ENCODE peak calls at places on chromosomes 13 and 19, in six cellular contexts. P is posterior cingulate gyrus, S is WTC11, B is ACHN, J is ELF-1, L is smooth muscle cell of the brain vasculature. Y is an unnamed sample.
A peak's percentile ranks its signal among the peaks of the same experiment; 100 is the strongest.

GRCh38 chr13:35818577-35819165 is 312.5 kb downstream of the DCLK1 start:
- DNase-seq in B (peak; percentile 42), J (no peak), P (no peak), S (no peak), L (no peak), Y (peak; percentile 33)

GRCh38 chr19:4268816-4269430 is 10.1 kb upstream of the SHD start:
- DNase-seq in J (no peak), B (no peak), L (no peak), S (no peak), P (no peak), Y (no peak)

GRCh38 chr19:40594657-40595077 is 6.5 kb upstream of the LTBP4 start:
- DNase-seq in L (no peak), S (no peak), J (no peak), P (no peak), B (peak; percentile 60), Y (no peak)

GRCh38 chr13:32212420-32212819 is 102.7 kb downstream of the ZAR1L start:
- DNase-seq in B (no peak), J (no peak), S (no peak), L (no peak), P (no peak), Y (no peak)

GRCh38 chr13:107138468-107138867 is 570.5 kb upstream of the ARGLU1 start:
- DNase-seq in B (no peak), P (no peak), J (no peak), L (no peak), S (no peak), Y (no peak)

GRCh38 chr13:37475966-37476365 is 122.6 kb downstream of the POSTN start:
- DNase-seq in P (no peak), B (no peak), S (no peak), J (no peak), L (no peak), Y (no peak)

GRCh38 chr13:110390572-110390971 is 83.5 kb downstream of the COL4A2 start:
- DNase-seq in B (no peak), J (no peak), L (no peak), S (no peak), P (no peak), Y (no peak)

GRCh38 chr13:113832204-113832603 is 31.7 kb downstream of the GAS6 start:
- DNase-seq in J (no peak), L (no peak), S (no peak), P (no peak), B (peak; percentile 50), Y (no peak)

GRCh38 chr19:19385131-19385899 is 20.2 kb upstream of the GATAD2A start:
- DNase-seq in L (peak; percentile 99), S (peak; percentile 100), J (peak; percentile 100), B (peak; percentile 98), P (peak; percentile 99), Y (peak; percentile 90)

GRCh38 chr13:84192125-84192524 is 309.9 kb upstream of the SLITRK1 start:
- DNase-seq in J (peak; percentile 1), P (no peak), S (no peak), B (peak; percentile 1), L (no peak), Y (no peak)

GRCh38 chr13:110509478-110509926 is 52.0 kb downstream of the RAB20 start:
- DNase-seq in L (no peak), J (no peak), P (no peak), B (no peak), S (no peak), Y (no peak)

GRCh38 chr19:45955905-45956608 is 17.6 kb downstream of the NOVA2 start:
- DNase-seq in B (no peak), P (peak; percentile 82), S (no peak), J (no peak), L (no peak), Y (peak; percentile 76)

GRCh38 chr13:114025432-114026127 is 51.7 kb upstream of the C13orf46 start:
- DNase-seq in S (no peak), P (no peak), J (no peak), B (no peak), L (peak; percentile 55), Y (no peak)

GRCh38 chr19:19057720-19058119 is 6.1 kb upstream of the SLC25A42 start:
- DNase-seq in B (no peak), L (no peak), J (no peak), S (no peak), P (no peak), Y (no peak)

GRCh38 chr13:78632956-78633355 is 26.0 kb downstream of the OBI1 start:
- DNase-seq in P (no peak), B (no peak), J (no peak), S (no peak), L (no peak), Y (no peak)

GRCh38 chr19:28388988-28389387 is 824.0 kb downstream of the UQCRFS1 start:
- DNase-seq in J (no peak), P (no peak), L (no peak), B (no peak), S (no peak), Y (no peak)

GRCh38 chr19:16293133-16294085 is 31.2 kb upstream of the KLF2 start:
- DNase-seq in S (no peak), P (no peak), L (no peak), B (no peak), J (no peak), Y (no peak)

GRCh38 chr19:11510444-11510843 is 4.8 kb upstream of the ZNF653 start:
- DNase-seq in S (no peak), J (no peak), L (no peak), B (no peak), P (no peak), Y (no peak)

GRCh38 chr19:49272204-49272603 is 52.8 kb downstream of the SLC6A16 start:
- DNase-seq in P (no peak), B (no peak), S (no peak), L (no peak), J (no peak), Y (no peak)

GRCh38 chr13:98411013-98411412 is 165.9 kb downstream of the STK24 start:
- DNase-seq in J (no peak), S (no peak), L (no peak), P (no peak), B (no peak), Y (no peak)

GRCh38 chr13:33519561-33520479 is 234.3 kb upstream of the STARD13 start:
- DNase-seq in L (no peak), J (no peak), P (no peak), B (no peak), S (no peak), Y (no peak)

Y was measured in glomerular endothelial cell.